ENCODE peak calls at places on chromosomes 6 and 20, in four cellular contexts. J is HCT116, B is K562, Q is HepG2. L is an unnamed sample.

GRCh38 chr6:43283905-43284304 is 14.2 kb upstream of the SLC22A7 start:
- DNase-seq in Q (no peak), J (no peak), B (no peak), L (no peak)

GRCh38 chr6:132888701-132889100 is 74.3 kb downstream of the RPS12 start:
- DNase-seq in J (no peak), Q (no peak), B (no peak), L (no peak)

GRCh38 chr20:32570401-32571190 is 14.5 kb downstream of the NOL4L start:
- DNase-seq in J (no peak), Q (no peak), B (peak), L (no peak)

GRCh38 chr6:47247227-47247797 is 62.4 kb downstream of the TNFRSF21 start:
- DNase-seq in B (peak), J (no peak), Q (no peak), L (no peak)

GRCh38 chr6:34897130-34897529 is 8.1 kb downstream of the ANKS1A start:
- DNase-seq in Q (no peak), J (no peak), B (no peak), L (no peak)

GRCh38 chr6:6724319-6725119 is 136.0 kb downstream of the LY86 start:
- DNase-seq in B (peak), Q (peak), J (peak), L (peak)

GRCh38 chr6:154491567-154492470 is 18.7 kb downstream of the CNKSR3 start:
- DNase-seq in J (no peak), Q (no peak), B (no peak), L (no peak)

GRCh38 chr6:126804255-126805064 is 314.0 kb upstream of the RSPO3 start:
- DNase-seq in J (peak), Q (peak), B (peak), L (peak)

GRCh38 chr20:35665949-35666288 is 1.2 kb upstream of the CPNE1 start:
- DNase-seq in J (no peak), Q (no peak), B (no peak), L (no peak)

GRCh38 chr6:17908831-17909230 is 78.6 kb downstream of the KIF13A start:
- DNase-seq in J (no peak), B (no peak), Q (peak), L (no peak)

GRCh38 chr20:36311141-36311853 is 5.2 kb downstream of the DLGAP4 start:
- DNase-seq in J (no peak), Q (no peak), B (no peak), L (no peak)

GRCh38 chr6:54614499-54615195 is 231.9 kb upstream of the FAM83B start:
- DNase-seq in Q (no peak), B (no peak), J (no peak), L (no peak)

GRCh38 chr20:8423482-8423881 is 291.4 kb downstream of the PLCB1 start:
- DNase-seq in B (no peak), J (no peak), Q (no peak), L (no peak)

GRCh38 chr6:6746334-6746969 is 157.9 kb downstream of the LY86 start:
- DNase-seq in B (no peak), Q (no peak), J (no peak), L (no peak)

GRCh38 chr6:52995913-52996685 is 1.0 kb upstream of the GSTA4 start:
- DNase-seq in Q (peak), J (peak), B (no peak), L (peak)

GRCh38 chr6:105678516-105678915 is 275.6 kb upstream of the PREP start:
- DNase-seq in B (no peak), Q (no peak), J (no peak), L (no peak)

GRCh38 chr6:26202811-26203583 is 115.8 kb downstream of the HFE start:
- DNase-seq in Q (no peak), J (no peak), B (no peak), L (no peak)

GRCh38 chr20:24493181-24493580 is 23.8 kb downstream of the SYNDIG1 start:
- DNase-seq in B (no peak), Q (no peak), J (no peak), L (no peak)

GRCh38 chr20:3222635-3223600 is 13.6 kb downstream of the ITPA start:
- DNase-seq in J (no peak), Q (peak), B (no peak), L (no peak)

GRCh38 chr6:56953597-56954388 is 1.1 kb upstream of the BEND6 start:
- DNase-seq in B (no peak), J (no peak), Q (no peak), L (no peak)

GRCh38 chr20:13002256-13002655 is 6.5 kb upstream of the SPTLC3 start:
- DNase-seq in B (no peak), Q (no peak), J (no peak), L (no peak)
- TF ChIP-seq TCF7L2 in B (no peak), Q (no peak), J (no peak), L (no peak)

DNA sequence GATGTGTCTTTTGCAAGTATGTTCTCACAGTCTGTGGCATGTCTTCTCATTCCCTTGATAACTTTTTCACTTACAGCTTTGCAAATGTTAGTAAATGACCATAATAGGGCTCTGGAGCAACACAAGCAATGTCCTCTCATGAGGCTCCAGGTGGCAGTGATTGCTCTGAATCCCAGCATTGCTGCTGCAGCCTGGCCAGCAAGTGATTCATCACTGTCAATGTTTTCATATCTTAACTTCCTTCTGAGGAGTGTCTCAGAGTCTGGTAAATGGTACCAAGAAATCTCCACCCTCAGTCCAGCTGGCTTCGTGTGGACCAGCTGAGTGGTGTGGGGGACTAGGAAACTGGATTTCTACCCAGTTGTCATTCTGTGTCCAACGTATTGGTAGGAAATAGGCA is 139.6 kb downstream of the MYLK4 start:
- DNase-seq in Q (no peak), J (no peak), B (no peak), L (no peak)
- TF ChIP-seq TCF7L2 in Q (no peak), J (no peak), B (no peak), L (no peak)

GRCh38 chr6:38483526-38483925 is 156.2 kb downstream of the BTBD9 start:
- DNase-seq in B (no peak), Q (no peak), J (no peak), L (no peak)
- TF ChIP-seq TCF7L2 in B (no peak), Q (no peak), J (no peak), L (no peak)

DNA sequence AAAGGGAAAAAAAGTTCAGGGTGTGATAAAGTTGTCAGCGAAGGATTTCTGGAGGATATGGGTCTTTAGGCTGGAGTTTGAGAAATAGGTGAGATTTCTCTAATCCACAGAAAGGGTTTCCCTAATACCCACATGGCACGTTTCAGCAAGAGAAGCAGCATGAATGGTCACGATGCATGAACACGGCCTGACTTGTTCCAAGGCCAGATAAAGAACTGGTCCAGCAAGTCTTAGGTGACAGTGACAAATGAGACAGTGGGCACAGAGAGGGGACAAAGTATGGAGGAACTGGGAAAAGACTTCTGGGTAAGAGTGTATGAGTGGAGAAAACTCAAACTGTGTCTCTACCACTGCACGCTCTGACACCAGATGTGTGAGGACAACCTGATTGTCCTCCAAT is 262.0 kb upstream of the FOXQ1 start:
- DNase-seq in B (no peak), J (no peak), Q (no peak), L (no peak)
- TF ChIP-seq TCF7L2 in B (no peak), J (no peak), Q (no peak), L (no peak)

GRCh38 chr20:63519765-63520593 is 586 bp upstream of the PPDPF start:
- DNase-seq in B (peak), J (no peak), Q (no peak), L (no peak)
- TF ChIP-seq TCF7L2 in B (no peak), J (no peak), Q (no peak), L (no peak)

GRCh38 chr6:30750379-30750668 is 6.0 kb upstream of the IER3 start:
- DNase-seq in J (no peak), B (no peak), Q (no peak), L (no peak)

GRCh38 chr6:30748851-30749540 is 4.6 kb upstream of the IER3 start:
- DNase-seq in B (no peak), Q (peak), J (no peak), L (no peak)

GRCh38 chr6:30747300-30747687 is 2.9 kb upstream of the IER3 start:
- DNase-seq in J (no peak), Q (peak), B (no peak), L (no peak)

GRCh38 chr6:30749554-30750378 is 5.4 kb upstream of the IER3 start:
- DNase-seq in B (no peak), Q (peak), J (peak), L (no peak)

DNA sequence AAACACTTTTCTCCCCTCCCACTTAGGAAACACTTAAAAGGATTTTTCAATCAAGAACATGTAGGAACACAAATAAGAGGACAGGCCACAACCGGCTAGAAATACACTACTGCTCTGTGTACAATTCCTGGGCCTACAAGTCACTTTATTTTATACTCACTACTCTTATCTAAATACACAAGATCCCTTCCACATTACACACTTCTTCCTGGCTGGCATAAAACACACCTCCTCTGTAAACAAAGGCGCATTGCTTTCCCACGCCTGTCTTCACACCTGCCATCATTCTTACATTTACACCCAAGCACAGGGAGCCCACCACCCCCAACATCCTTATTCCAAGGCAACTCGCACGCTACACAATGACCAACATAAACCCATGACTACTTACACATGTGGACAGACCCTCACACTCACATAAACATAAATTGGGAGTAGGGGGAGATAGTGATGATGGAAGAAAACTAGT is 4.0 kb upstream of the IER3 start:
- DNase-seq in B (no peak), J (no peak), Q (no peak), L (no peak)
- TF ChIP-seq TCF7L2 in B (no peak), J (no peak), Q (no peak), L (no peak)

GRCh38 chr6:1392813-1393640 is 3.7 kb downstream of the FOXF2 start:
- DNase-seq in Q (no peak), B (no peak), J (no peak), L (no peak)

GRCh38 chr6:1390805-1391511 is 1.6 kb downstream of the FOXF2 start:
- DNase-seq in B (no peak), J (no peak), Q (no peak), L (no peak)

GRCh38 chr6:1393641-1394283 is 4.4 kb downstream of the FOXF2 start:
- DNase-seq in J (no peak), Q (no peak), B (no peak), L (no peak)

GRCh38 chr6:1390071-1390804 is 862 bp downstream of the FOXF2 start:
- DNase-seq in Q (no peak), J (no peak), B (no peak), L (no peak)

GRCh38 chr6:1391692-1392309 is 2.4 kb downstream of the FOXF2 start:
- DNase-seq in Q (no peak), J (no peak), B (no peak), L (no peak)
- TF ChIP-seq TCF7L2 in Q (no peak), J (no peak), B (no peak), L (no peak)

DNA sequence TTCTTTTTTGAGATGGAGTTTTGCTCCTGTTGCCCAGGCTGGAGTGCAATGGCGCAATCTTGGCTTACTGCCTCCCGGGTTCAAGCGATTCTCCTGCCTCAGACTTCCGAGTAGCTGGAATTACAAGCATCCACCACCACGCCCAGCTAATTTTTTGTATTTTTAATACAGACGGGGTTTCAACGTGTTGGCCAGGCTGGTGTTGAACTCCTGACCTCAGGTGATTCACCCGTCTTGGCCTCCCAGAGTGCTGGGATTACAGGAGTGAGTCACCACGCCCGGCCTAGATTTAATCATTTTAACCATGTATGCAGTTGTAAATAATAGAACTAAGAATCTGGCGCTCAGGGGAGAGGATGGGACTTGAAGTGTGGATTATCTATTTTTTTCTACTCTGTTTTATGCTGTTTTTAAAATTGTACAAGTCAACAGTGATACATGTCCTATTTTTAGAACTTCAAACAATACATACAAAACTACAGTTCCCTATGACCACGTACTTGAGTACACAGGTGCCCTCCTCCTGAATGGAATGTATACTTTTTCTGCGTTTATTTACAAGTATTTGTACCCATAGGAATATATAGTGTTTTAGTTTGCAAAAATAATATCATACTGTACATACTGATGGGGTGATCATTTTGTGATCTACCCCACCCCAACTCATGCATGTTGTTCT is 27.8 kb downstream of the ITCH start:
- DNase-seq in J (peak), B (peak), Q (peak), L (peak)
- TF ChIP-seq TCF7L2 in J (no peak), B (no peak), Q (no peak), L (peak)

DNA sequence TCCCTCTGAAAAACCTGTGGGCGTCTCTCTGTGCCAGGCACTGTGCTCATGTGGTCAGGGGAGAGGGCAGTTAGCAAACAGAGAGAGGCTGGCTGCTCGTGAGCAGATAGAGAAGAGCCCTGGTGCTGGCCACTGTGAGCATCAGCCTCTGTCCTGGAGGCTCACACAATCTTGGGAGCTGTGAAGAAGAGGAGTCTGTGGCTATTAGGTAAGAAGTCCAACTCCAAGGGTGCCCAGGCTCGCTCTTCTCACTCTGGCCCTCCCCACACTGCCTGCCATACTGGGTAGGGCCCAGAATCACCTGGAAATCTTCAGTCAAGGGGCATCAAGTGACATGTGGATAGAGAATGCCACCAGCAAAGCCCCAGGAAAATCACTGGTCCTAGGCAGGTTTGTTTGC is 14.1 kb downstream of the SCML4 start:
- DNase-seq in B (no peak), Q (no peak), J (no peak), L (no peak)
- TF ChIP-seq TCF7L2 in B (no peak), Q (no peak), J (no peak), L (no peak)